ENCODE peak calls at places on chromosome 21, in six cellular contexts. G is IMR-90, U is mesendoderm, Z is mesenchymal stem cell, L is H1, K is trophoblast cell. W is an unnamed sample. For H3K4me1, the result is how much of the 10 kb centered on the place peaks cover.

GRCh38 chr21:46294647-46295176 is 8.6 kb downstream of the YBEY start:
- DNase-seq in G (peak), U (peak), Z (peak), L (no peak), K (no peak), W (no peak)

GRCh38 chr21:44762221-44763049 is 39.2 kb downstream of the UBE2G2 start:
- DNase-seq in G (no peak), U (no peak), Z (no peak), L (no peak), K (no peak), W (no peak)

GRCh38 chr21:41361786-41362604 is at the start of gene MX2:
- DNase-seq in G (peak), U (no peak), Z (peak), L (no peak), K (peak), W (no peak)

GRCh38 chr21:42567181-42567560 is 53.5 kb downstream of the SLC37A1 start:
- DNase-seq in G (no peak), U (no peak), Z (no peak), L (no peak), K (no peak), W (no peak)

GRCh38 chr21:30234643-30235042 is 18.7 kb upstream of the CLDN8 start:
- DNase-seq in G (no peak), U (no peak), Z (peak), L (no peak), K (no peak), W (no peak)

GRCh38 chr21:41798326-41798725 is 31.5 kb upstream of the RIPK4 start:
- DNase-seq in G (no peak), U (no peak), Z (no peak), L (no peak), K (no peak), W (no peak)

GRCh38 chr21:19523731-19524130 is 1120.1 kb upstream of the TMPRSS15 start:
- DNase-seq in G (no peak), U (no peak), Z (peak), L (no peak), K (no peak), W (no peak)

GRCh38 chr21:42220138-42220701 is 1.3 kb downstream of the ABCG1 start:
- DNase-seq in G (peak), U (peak), Z (peak), L (peak), K (peak), W (peak)

GRCh38 chr21:45601551-45601950 is 42.0 kb upstream of the PCBP3 start:
- DNase-seq in G (no peak), U (no peak), Z (no peak), L (no peak), K (no peak), W (no peak)

GRCh38 chr21:35309316-35309715 is 260.2 kb upstream of the RUNX1 start:
- DNase-seq in G (no peak), U (no peak), Z (no peak), L (no peak), K (no peak), W (no peak)

GRCh38 chr21:42590431-42591131 is 62.8 kb upstream of the PDE9A start:
- DNase-seq in G (no peak), U (peak), Z (no peak), L (no peak), K (no peak), W (no peak)

GRCh38 chr21:45596704-45597318 is 46.7 kb upstream of the PCBP3 start:
- DNase-seq in G (peak), U (peak), Z (peak), L (peak), K (peak), W (peak)

GRCh38 chr21:45074818-45075605 is 632 bp downstream of the ADARB1 start:
- DNase-seq in G (no peak), U (peak), Z (peak), L (peak), K (no peak), W (peak)

GRCh38 chr21:29072873-29073221 is 601 bp downstream of the CCT8 start:
- DNase-seq in G (peak), U (peak), Z (peak), L (no peak), K (no peak), W (no peak)

GRCh38 chr21:35394634-35395369 is 345.7 kb upstream of the RUNX1 start:
- DNase-seq in G (no peak), U (no peak), Z (no peak), L (no peak), K (no peak), W (no peak)

GRCh38 chr21:25813917-25814316 is 79.1 kb downstream of the GABPA start:
- DNase-seq in G (no peak), U (no peak), Z (peak), L (no peak), K (no peak), W (no peak)

GRCh38 chr21:33403786-33404571 is 766 bp downstream of the IFNGR2 start:
- DNase-seq in G (peak), U (peak), Z (peak), L (peak), K (peak), W (peak)

GRCh38 chr21:46625759-46626158 is 9.7 kb upstream of the PRMT2 start:
- DNase-seq in G (no peak), U (no peak), Z (no peak), L (no peak), K (no peak), W (no peak)

GRCh38 chr21:28872218-28872617 is 120.5 kb downstream of the LTN1 start:
- DNase-seq in G (no peak), U (no peak), Z (no peak), L (no peak), K (no peak), W (no peak)

DNA sequence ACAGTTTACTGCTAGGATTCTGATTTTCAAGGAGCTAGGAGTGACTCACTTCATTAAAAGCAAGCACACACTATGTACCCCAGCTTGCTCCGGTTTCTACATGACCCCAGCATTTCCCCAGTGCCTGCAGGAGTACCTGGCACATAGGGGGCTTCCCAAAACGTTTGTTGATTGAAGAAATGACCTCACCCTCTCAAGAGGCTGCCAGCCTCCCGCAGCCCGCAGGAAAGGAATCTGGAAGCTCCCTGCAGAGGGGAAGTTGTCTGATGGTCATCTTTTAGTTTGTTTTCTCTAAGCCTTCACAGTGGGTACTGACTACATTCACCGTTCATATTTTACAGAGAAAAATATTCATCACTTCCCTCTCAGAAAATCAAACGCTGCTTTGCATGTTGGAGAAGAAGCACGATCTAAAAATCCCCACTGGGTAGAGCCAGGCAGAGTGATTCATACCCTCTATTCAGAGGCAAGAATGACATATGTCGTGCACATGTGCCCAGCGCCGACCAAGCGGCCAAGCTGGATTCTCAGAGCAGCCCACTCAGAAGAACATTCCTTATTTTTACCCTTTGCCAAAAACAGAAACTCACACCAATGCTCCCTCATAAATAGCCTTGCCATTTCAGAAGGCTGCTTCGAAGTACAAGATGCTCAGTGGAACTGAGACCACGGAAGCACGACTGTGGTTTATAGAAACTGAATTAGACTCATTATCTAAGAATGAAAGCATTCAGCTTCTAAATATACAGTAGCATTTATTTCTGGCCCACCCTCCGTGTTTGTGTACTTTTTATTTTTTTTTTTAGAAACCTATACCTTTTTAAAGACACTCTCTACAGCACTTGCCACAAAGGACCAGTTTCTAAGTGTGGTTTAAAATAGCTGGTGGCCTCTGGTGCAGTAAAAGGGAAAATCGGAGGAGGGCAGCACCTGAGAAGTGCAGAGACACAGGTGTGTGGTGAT is 143.2 kb downstream of the MIS18A start:
- DNase-seq in G (peak), U (no peak), Z (no peak), L (peak), K (no peak), W (no peak)
- H3K4me3 ChIP-seq in G (no peak), U (no peak), Z (no peak), L (no peak), K (no peak), W (no peak)

DNA sequence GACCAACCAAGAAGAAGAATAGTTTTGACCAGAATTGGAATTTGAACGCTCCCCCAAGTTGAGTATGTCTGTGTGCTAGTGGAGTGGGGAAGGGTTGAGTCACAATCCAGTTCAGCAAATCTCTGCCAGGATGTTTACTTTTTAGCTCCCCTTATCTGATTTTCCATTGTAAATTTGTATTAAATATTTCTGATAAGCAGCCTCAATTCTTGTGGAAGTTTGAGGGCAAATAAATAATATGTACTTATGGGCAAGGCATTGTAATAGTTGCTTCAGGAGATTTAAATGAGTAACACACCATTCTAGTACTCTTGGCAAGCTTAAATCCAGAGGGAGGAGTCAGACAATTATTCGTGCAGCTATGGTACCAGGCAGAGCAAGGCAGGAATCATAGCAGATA is 14.4 kb downstream of the CXADR start:
- DNase-seq in G (peak), U (peak), Z (peak), L (no peak), K (no peak), W (no peak)
- H2BK5ac ChIP-seq in G (no peak), U (no peak), Z (no peak), L (peak), K (no peak), W (no peak)

DNA sequence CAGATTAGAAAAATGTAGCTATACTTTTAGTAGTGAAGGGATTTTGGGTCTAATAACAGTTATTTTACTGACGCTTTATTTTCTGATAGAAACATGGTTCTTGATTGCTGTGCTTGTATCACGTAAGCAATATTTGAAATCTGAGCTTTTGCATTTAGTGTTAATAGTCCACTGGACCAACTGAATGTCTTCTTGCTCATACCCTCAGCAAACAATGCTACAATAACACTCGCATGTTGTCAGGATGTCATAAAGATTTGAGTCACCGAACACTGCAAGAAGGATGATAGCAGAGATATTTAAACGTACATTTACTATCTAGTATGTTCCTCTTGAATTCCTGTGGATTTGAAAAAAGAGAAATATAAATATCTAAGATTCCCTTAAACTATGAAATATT is 7.5 kb downstream of the DYRK1A start:
- DNase-seq in G (peak), U (no peak), Z (peak), L (no peak), K (no peak), W (no peak)
- H3K4me1 ChIP-seq in G (under half), U (under half), Z (under half), L (under half), K (under half), W (under half)

GRCh38 chr21:39363607-39364555 is 15.0 kb upstream of the HMGN1 start:
- DNase-seq in G (peak), U (peak), Z (no peak), L (no peak), K (no peak), W (no peak)
- H3K4me3 ChIP-seq in G (no peak), U (no peak), Z (no peak), L (no peak), K (no peak), W (no peak)

GRCh38 chr21:14244911-14245310 is 29.0 kb downstream of the RBM11 start:
- DNase-seq in G (no peak), U (no peak), Z (no peak), L (no peak), K (no peak), W (no peak)

GRCh38 chr21:14236180-14236579 is 20.2 kb downstream of the RBM11 start:
- DNase-seq in G (no peak), U (peak), Z (no peak), L (no peak), K (no peak), W (no peak)

GRCh38 chr21:14243877-14244276 is 27.9 kb downstream of the RBM11 start:
- DNase-seq in G (no peak), U (no peak), Z (no peak), L (no peak), K (no peak), W (no peak)

GRCh38 chr21:14243461-14243860 is 27.5 kb downstream of the RBM11 start:
- DNase-seq in G (no peak), U (no peak), Z (no peak), L (no peak), K (no peak), W (no peak)

GRCh38 chr21:14241322-14241721 is 25.4 kb downstream of the RBM11 start:
- DNase-seq in G (no peak), U (no peak), Z (no peak), L (no peak), K (no peak), W (no peak)
- H2BK5ac ChIP-seq in G (no peak), U (no peak), Z (no peak), L (no peak), K (no peak), W (no peak)

W was measured in neuronal stem cell.